ENCODE peak calls at places on chromosomes 13 and 19, in six cellular contexts. W is HepG2, K is endothelial cell of umbilical vein, J is WTC11, O is H1, I is K562. H is an unnamed sample.

GRCh38 chr13:47499358-47500150 is 501.5 kb downstream of the SUCLA2 start:
- DNase-seq in I (no peak), W (no peak), K (no peak), O (no peak), J (no peak), H (no peak)

GRCh38 chr13:48775804-48776203 is 122.1 kb downstream of the CYSLTR2 start:
- DNase-seq in I (no peak), K (no peak), O (no peak), J (no peak), W (no peak), H (no peak)

GRCh38 chr19:50415661-50416033 is 3.1 kb upstream of the SPIB start:
- DNase-seq in I (peak), K (no peak), W (no peak), O (no peak), J (no peak), H (no peak)

GRCh38 chr19:29538651-29539050 is 12.9 kb downstream of the VSTM2B start:
- DNase-seq in K (no peak), O (no peak), I (no peak), J (no peak), W (no peak), H (no peak)

GRCh38 chr13:27770809-27771208 is 21.5 kb upstream of the GSX1 start:
- DNase-seq in O (no peak), K (peak), J (peak), W (peak), I (peak), H (peak)

GRCh38 chr13:59494560-59494970 is 669.2 kb downstream of the DIAPH3 start:
- DNase-seq in K (peak), O (no peak), J (no peak), I (peak), W (no peak), H (no peak)

GRCh38 chr19:22628401-22628800 is 5.7 kb upstream of the ZNF492 start:
- DNase-seq in I (no peak), J (no peak), W (no peak), K (no peak), O (no peak), H (no peak)

GRCh38 chr19:3047307-3048189 is 14.7 kb downstream of the TLE5 start:
- DNase-seq in W (peak), J (peak), I (peak), K (peak), O (peak), H (peak)

GRCh38 chr13:93698016-93698613 is 471.5 kb downstream of the GPC6 start:
- DNase-seq in O (no peak), I (no peak), K (no peak), W (no peak), J (no peak), H (no peak)

GRCh38 chr19:50178320-50178719 is 15.2 kb upstream of the IZUMO2 start:
- DNase-seq in W (no peak), O (no peak), I (no peak), J (no peak), K (no peak), H (no peak)

GRCh38 chr19:8456064-8456463 is 11.3 kb downstream of the HNRNPM start:
- DNase-seq in I (no peak), O (no peak), K (no peak), J (peak), W (no peak), H (peak)

GRCh38 chr13:95641291-95641811 is 3.2 kb downstream of the DZIP1 start:
- DNase-seq in J (peak), I (no peak), W (no peak), K (peak), O (peak), H (peak)

GRCh38 chr13:98216135-98216565 is 39.1 kb upstream of the RNF113B start:
- DNase-seq in K (peak), O (no peak), J (no peak), I (no peak), W (no peak), H (peak)

GRCh38 chr13:48562296-48563066 is 29.6 kb upstream of the RCBTB2 start:
- DNase-seq in K (no peak), W (no peak), J (no peak), O (no peak), I (peak), H (no peak)

GRCh38 chr19:31256601-31256990 is 92.6 kb downstream of the TSHZ3 start:
- DNase-seq in O (peak), J (no peak), I (no peak), K (no peak), W (no peak), H (no peak)

DNA sequence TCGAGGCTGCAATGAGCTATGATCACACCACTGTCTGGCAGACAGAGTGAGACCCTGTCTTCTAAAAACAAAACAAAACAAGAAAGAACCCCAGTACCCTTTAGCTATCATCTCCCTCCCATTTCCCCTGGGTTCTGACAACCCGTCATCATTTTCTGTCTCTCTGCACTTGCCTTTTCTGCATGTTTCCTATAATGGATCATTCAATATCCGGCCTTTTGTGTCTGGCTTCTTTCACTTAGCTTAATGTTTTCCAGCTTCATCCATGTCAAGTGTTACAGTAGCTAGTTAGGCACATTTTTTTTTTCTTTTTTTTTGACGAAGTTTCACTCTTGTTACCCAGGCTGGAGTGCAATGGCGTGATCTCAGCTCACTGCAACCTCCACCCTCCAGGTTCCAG is 16.5 kb downstream of the AP2S1 start:
- DNase-seq in W (no peak), K (no peak), J (no peak), I (no peak), O (no peak), H (no peak)
- TF ChIP-seq JUN in W (no peak), K (no peak), J (no peak), I (no peak), O (no peak), H (no peak)

GRCh38 chr19:35249848-35250711 is 1.3 kb downstream of the LSR start:
- DNase-seq in J (peak), K (no peak), I (no peak), O (peak), W (no peak), H (no peak)

GRCh38 chr19:35251456-35251855 is 2.7 kb downstream of the LSR start:
- DNase-seq in W (no peak), O (peak), J (no peak), I (no peak), K (no peak), H (no peak)

GRCh38 chr19:35248310-35249145 is at the start of gene LSR:
- DNase-seq in K (no peak), I (peak), J (peak), W (peak), O (peak), H (peak)

GRCh38 chr19:35247526-35248309 is 1.1 kb upstream of the LSR start:
- DNase-seq in K (no peak), W (peak), J (peak), I (peak), O (peak), H (peak)

GRCh38 chr19:35249146-35249847 is 495 bp downstream of the LSR start:
- DNase-seq in K (no peak), J (no peak), W (no peak), O (no peak), I (peak), H (peak)
- TF ChIP-seq JUN in K (no peak), J (no peak), W (no peak), O (no peak), I (no peak), H (no peak)

GRCh38 chr13:23570099-23570926 is at the start of gene TNFRSF19:
- DNase-seq in J (no peak), O (no peak), I (peak), K (peak), W (peak), H (no peak)
- TF ChIP-seq JUN in J (no peak), O (no peak), I (no peak), K (no peak), W (no peak), H (no peak)

GRCh38 chr13:20940083-20940482 is 37.5 kb upstream of the XPO4 start:
- DNase-seq in W (peak), O (no peak), J (no peak), I (no peak), K (no peak), H (peak)
- TF ChIP-seq JUN in W (no peak), O (no peak), J (no peak), I (no peak), K (no peak), H (no peak)

DNA sequence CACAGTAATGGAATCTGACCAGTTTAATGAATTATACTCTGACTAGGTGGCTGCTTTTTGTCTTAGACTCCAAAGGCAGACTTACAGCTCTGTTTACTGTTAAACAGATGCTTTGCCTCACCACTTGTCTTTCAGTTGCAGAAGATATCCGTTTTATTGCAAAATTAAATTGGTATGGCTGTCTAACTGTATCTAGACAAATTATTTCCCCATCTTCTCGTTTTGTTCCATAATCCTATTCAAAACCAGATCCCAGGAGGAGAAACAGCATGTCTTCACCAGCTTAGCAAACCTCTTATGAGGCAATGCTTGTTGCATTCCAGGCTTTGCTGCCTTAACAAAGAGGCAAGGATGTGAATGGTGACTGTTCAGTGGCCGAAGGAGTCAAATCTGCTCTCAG is 215.6 kb downstream of the TDRD3 start:
- DNase-seq in K (no peak), I (no peak), O (no peak), W (no peak), J (no peak), H (no peak)
- TF ChIP-seq JUN in K (no peak), I (no peak), O (no peak), W (no peak), J (no peak), H (no peak)

H was measured in A549.